ENCODE peak calls at places on chromosome 17, in ten cellular contexts. M, O, P, N, H, Y, W, B, V and X are unnamed samples.

GRCh38 chr17:69428252-69428980 is 13.9 kb downstream of the MAP2K6 start:
- DNase-seq in M (no peak), Y (no peak), H (peak), B (no peak), W (no peak), N (no peak), P (no peak), O (no peak), V (no peak), X (no peak)

GRCh38 chr17:77306048-77306789 is 165.4 kb downstream of the SEC14L1 start:
- DNase-seq in B (no peak), H (no peak), N (no peak), O (no peak), Y (no peak), W (no peak), M (no peak), P (no peak), V (no peak), X (no peak)

GRCh38 chr17:30905742-30906100 is 317 bp downstream of the TEFM start:
- DNase-seq in P (no peak), Y (no peak), H (no peak), O (peak), M (no peak), N (no peak), W (no peak), V (no peak), B (no peak), X (no peak)

GRCh38 chr17:71409712-71410111 is 711.1 kb upstream of the SOX9 start:
- DNase-seq in H (no peak), P (no peak), O (no peak), W (no peak), V (no peak), M (no peak), B (no peak), Y (no peak), N (peak), X (peak)

GRCh38 chr17:59406808-59407381 is 75.4 kb downstream of the YPEL2 start:
- DNase-seq in O (no peak), M (no peak), B (no peak), P (peak), W (no peak), Y (no peak), N (peak), V (no peak), H (no peak), X (no peak)

GRCh38 chr17:47423406-47424295 is 99.9 kb downstream of the EFCAB13 start:
- DNase-seq in W (peak), B (no peak), O (no peak), Y (no peak), P (no peak), V (peak), N (no peak), H (no peak), M (peak), X (no peak)

GRCh38 chr17:14464741-14465140 is 163.9 kb downstream of the HS3ST3B1 start:
- DNase-seq in W (no peak), H (no peak), O (no peak), M (peak), N (peak), V (no peak), P (no peak), B (no peak), Y (no peak), X (no peak)

GRCh38 chr17:79706931-79707382 is 23.8 kb upstream of the ENPP7 start:
- DNase-seq in B (no peak), V (no peak), N (no peak), W (peak), O (no peak), P (peak), M (no peak), H (no peak), Y (no peak), X (no peak)

GRCh38 chr17:78892936-78893379 is 10.0 kb downstream of the CEP295NL start:
- DNase-seq in N (no peak), W (no peak), O (no peak), Y (no peak), B (no peak), H (no peak), P (no peak), M (no peak), V (no peak), X (no peak)

GRCh38 chr17:79034931-79035485 is 11.0 kb downstream of the C1QTNF1 start:
- DNase-seq in M (no peak), H (no peak), V (no peak), O (no peak), Y (no peak), P (no peak), W (peak), B (no peak), N (no peak), X (no peak)

DNA sequence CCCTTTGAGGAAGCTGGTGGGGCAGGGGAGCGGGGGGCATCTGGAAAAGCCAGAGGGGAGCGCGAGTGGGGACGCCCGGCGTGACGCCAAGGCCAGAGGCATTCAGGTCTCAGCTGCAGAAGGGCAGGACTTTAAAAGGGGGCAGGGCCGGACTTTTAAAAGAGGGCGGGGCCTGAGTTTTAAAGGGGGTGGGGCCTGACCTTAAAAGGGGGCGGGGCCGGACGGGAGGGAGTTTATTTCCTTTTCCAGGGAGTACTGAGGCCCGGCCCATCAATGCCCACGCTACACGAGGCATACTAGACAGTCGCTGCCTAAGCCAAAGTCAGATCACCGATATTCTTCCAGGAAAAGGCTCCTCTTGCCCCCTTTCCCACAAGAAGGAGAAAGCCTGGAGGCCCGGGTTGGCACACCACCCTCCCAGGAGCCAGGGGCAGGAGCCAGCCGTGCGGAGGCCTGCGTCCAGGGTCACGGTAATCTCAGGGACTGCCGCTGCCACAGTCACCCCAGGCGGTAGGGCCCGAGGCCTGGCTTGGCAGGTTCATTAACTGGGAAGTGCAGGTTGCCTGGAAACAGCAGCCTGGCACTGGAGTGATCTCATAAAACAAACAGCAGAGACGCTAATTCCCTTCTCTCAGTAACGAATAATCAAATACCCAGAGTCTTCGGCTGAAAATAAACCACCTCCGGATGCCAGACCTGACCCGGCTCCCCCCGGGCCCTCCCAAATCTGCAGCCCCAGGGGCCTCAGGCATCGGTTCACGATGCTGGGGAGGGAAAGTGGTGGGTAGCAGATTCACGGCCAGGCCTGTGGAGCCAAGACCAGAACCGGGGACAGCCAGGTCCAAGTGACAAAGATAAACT is 90.7 kb downstream of the TIMM22 start:
- DNase-seq in Y (no peak), H (no peak), W (peak), N (no peak), M (peak), V (peak), O (no peak), B (peak), P (peak), X (peak)
- TF ChIP-seq POLR2A in Y (no peak), H (no peak), W (no peak), N (no peak), M (peak), V (no peak), O (no peak), B (no peak), P (no peak), X (no peak)

DNA sequence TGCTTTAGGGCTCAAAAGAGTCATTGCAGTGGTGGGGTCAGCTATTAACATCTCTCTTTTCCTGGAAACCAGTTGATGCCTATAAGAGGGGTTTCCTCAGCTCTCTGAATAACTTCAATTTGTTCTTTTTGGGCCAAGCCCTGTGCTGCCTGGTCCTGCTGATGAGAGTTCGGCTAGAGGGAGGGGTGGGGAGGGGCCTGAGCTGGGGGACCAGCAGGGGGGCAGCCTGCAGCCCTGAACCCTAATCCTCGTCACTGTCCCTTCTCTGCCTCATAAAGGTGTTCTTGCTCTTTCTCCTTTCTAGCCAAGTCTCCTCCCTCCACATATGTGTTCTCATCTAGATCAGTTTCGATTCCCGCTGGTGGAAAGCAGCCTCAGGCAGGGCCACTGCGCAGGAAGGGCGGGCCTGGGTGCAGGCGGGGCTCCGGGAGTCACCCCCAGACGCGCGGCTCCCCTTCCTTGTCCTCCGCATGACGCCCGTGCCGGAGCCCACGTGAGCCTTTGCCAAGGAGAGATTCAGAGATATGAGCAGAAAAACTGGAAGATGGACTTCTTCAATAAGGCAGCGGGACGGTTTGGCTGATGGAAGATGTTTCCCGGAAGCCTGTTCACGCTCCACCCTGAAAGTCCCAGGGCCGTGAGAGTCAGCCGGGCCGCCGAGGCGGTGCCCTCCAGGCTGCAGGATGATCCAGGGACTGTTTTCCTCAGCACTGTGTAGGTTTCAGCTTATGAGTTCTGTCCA is 15.0 kb upstream of the RHOT1 start:
- DNase-seq in O (no peak), Y (peak), W (peak), P (peak), H (peak), N (peak), B (peak), V (peak), M (peak), X (peak)
- TF ChIP-seq POLR2A in O (no peak), Y (peak), W (no peak), P (peak), H (no peak), N (no peak), B (no peak), V (no peak), M (peak), X (peak)

DNA sequence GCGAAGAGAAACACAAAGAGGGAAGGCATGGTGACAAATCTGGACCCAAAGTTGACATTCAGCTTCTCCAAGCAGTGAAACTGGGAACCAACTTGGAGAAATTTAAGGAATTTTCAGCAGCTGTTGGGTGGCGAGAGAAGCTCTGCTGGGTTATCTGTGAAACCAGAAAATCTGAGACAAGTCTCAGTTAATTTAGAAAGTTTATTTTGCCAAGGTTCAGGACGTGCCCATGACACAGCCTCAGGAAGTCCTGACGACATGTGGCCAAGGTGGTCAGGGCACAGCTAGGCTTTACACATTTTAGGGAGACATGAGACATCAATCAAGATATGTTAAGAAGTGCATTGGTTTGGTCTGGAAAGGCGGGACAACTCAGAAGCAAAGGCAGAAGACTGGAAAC is 11.2 kb upstream of the CD300LF start:
- DNase-seq in N (no peak), B (no peak), W (no peak), O (no peak), P (no peak), H (no peak), V (no peak), M (no peak), Y (no peak), X (no peak)
- TF ChIP-seq POLR2A in N (no peak), B (no peak), W (no peak), O (no peak), P (no peak), H (no peak), V (no peak), M (no peak), Y (no peak), X (no peak)

GRCh38 chr17:16944334-16945140 is 27.4 kb downstream of the TNFRSF13B start:
- DNase-seq in Y (no peak), H (no peak), W (peak), N (no peak), V (peak), P (no peak), B (no peak), O (no peak), M (no peak), X (no peak)

GRCh38 chr17:16943032-16943352 is 28.9 kb downstream of the TNFRSF13B start:
- DNase-seq in M (no peak), O (no peak), B (no peak), P (no peak), N (no peak), W (peak), H (no peak), Y (no peak), V (peak), X (no peak)

GRCh38 chr17:16945513-16946201 is 26.3 kb downstream of the TNFRSF13B start:
- DNase-seq in Y (no peak), M (no peak), H (no peak), W (peak), N (no peak), B (no peak), V (peak), P (no peak), O (peak), X (no peak)

GRCh38 chr17:16943541-16944333 is 28.2 kb downstream of the TNFRSF13B start:
- DNase-seq in V (peak), B (no peak), M (no peak), N (no peak), O (no peak), Y (no peak), H (no peak), W (peak), P (no peak), X (no peak)

GRCh38 chr17:16945141-16945493 is 26.8 kb downstream of the TNFRSF13B start:
- DNase-seq in P (no peak), V (no peak), H (no peak), O (no peak), W (peak), N (no peak), B (no peak), Y (no peak), M (no peak), X (no peak)
- TF ChIP-seq POLR2A in P (no peak), V (no peak), H (no peak), O (no peak), W (no peak), N (no peak), B (no peak), Y (no peak), M (no peak), X (no peak)

GRCh38 chr17:76102944-76103273 is 678 bp downstream of the EXOC7 start:
- DNase-seq in Y (no peak), N (no peak), B (no peak), V (no peak), W (no peak), O (no peak), M (peak), H (no peak), P (no peak), X (no peak)

GRCh38 chr17:76104140-76104895 is 731 bp upstream of the EXOC7 start:
- DNase-seq in P (no peak), B (no peak), O (no peak), W (peak), Y (no peak), N (no peak), M (no peak), H (no peak), V (no peak), X (no peak)

GRCh38 chr17:76107507-76107906 is 3.9 kb upstream of the EXOC7 start:
- DNase-seq in H (no peak), Y (no peak), W (no peak), N (no peak), B (no peak), M (no peak), O (peak), V (no peak), P (no peak), X (no peak)

GRCh38 chr17:76104896-76105231 is 1.3 kb upstream of the EXOC7 start:
- DNase-seq in V (no peak), M (no peak), Y (no peak), O (no peak), H (no peak), P (no peak), N (no peak), B (no peak), W (no peak), X (no peak)

DNA sequence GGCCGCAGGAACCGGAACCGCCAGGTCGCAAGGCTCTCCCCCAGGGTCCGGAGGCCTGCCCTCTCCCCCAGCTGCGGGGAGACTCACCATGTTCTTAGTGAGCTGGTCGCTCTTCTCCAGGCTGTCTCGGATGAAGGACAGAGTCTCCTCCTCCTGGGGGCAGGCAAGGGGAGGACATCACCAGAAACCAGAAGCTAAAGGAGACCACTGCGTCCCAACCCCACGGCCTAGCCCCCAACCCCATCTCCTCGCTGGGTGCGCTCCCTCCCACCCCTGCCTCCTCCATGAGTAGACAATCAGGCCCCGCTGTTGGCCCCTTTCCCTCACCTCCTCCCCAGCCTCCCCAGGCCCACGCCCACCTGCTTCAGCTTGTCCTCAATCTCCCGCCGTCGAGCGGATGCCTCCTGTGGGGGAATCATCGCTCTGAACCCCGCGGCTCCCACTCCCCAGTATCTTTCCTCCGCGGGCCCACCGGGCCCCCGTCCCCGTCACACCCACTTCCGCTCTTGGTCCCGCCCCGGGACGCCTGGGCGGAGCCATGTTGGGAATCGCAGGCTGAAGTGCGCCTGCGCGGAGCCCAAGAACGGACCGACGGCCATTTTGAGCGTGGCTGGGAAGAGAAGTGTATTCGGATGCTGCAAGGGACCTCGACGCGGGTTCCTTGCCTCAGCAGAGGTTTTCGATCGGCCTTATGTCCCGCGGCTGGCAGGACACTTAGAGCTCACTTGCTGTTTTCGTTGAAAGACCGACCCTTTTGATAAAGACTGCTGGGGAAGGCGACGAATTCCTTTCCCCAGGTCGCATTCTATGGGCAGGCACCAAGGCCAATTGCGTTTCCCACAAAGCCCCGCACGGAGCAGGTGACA is at the start of gene EXOC7:
- DNase-seq in M (peak), B (peak), Y (peak), N (peak), P (peak), W (peak), O (peak), H (peak), V (peak), X (peak)
- TF ChIP-seq POLR2A in M (peak), B (no peak), Y (no peak), N (peak), P (peak), W (no peak), O (peak), H (no peak), V (no peak), X (peak)

GRCh38 chr17:55343114-55343513 is 78.4 kb downstream of the HLF start:
- DNase-seq in N (no peak), H (no peak), V (no peak), O (no peak), P (no peak), M (no peak), W (no peak), Y (no peak), B (no peak), X (no peak)

GRCh38 chr17:55343900-55344513 is 77.6 kb downstream of the MMD start:
- DNase-seq in O (no peak), M (no peak), P (no peak), H (no peak), Y (no peak), W (no peak), V (no peak), N (no peak), B (no peak), X (no peak)

GRCh38 chr17:55344514-55344997 is 77.1 kb downstream of the MMD start:
- DNase-seq in O (no peak), H (no peak), M (no peak), N (no peak), P (no peak), Y (no peak), B (no peak), V (no peak), W (no peak), X (no peak)

GRCh38 chr17:55346658-55347057 is 75.0 kb downstream of the MMD start:
- DNase-seq in V (no peak), W (no peak), M (no peak), P (no peak), B (no peak), O (no peak), H (no peak), N (no peak), Y (no peak), X (no peak)

GRCh38 chr17:55345132-55345531 is 76.5 kb downstream of the MMD start:
- DNase-seq in N (no peak), B (no peak), Y (no peak), M (no peak), W (no peak), P (no peak), V (no peak), H (no peak), O (no peak), X (no peak)
- TF ChIP-seq POLR2A in N (no peak), B (no peak), Y (no peak), M (no peak), W (no peak), P (no peak), V (no peak), H (no peak), O (no peak), X (no peak)

GRCh38 chr17:49707608-49708514 is at the start of gene SLC35B1:
- DNase-seq in V (peak), Y (peak), N (peak), B (peak), M (peak), O (peak), P (peak), W (peak), H (peak), X (peak)
- TF ChIP-seq POLR2A in V (no peak), Y (peak), N (peak), B (no peak), M (no peak), O (no peak), P (peak), W (peak), H (no peak), X (peak)

DNA sequence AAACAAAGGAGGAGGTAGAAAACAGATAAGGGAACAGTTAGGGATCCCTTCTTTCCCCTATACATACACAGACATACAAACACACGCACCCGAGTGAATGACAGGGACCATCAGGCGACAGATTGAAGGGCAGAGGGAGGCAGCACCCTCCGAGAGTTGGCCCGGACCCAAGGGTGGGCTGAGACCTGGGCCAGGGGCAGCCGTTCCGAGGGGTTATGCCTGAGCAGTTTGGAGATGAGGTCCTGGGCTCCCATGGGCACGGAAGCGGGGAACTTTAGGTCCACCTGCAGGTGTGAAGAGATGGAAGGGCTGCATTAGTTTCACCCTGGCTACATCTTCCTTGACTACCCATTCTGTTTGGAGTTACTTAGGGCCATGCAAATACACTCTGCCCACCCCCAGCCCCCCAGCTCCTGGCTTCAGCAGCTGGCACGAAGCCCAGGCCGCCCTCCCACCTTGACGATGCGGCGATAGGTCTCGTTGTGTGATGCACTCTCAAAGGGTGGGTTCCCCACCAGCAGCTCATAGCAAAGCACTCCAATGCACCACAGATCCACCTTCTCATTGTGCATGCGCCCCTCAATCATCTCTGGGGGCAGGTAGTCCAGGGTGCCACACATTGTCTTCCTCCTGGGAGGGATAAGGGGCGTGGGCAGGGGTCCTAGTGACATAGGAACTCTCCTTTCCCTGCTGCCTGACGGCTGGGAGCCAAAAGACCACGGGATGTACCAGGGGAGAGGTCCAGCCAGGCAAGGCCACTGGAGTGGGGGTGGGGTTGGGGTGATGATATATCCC is 5.4 kb downstream of the AURKB start:
- DNase-seq in N (no peak), Y (no peak), M (no peak), P (no peak), V (no peak), H (no peak), W (no peak), B (no peak), O (no peak), X (no peak)
- TF ChIP-seq POLR2A in N (no peak), Y (no peak), M (no peak), P (no peak), V (no peak), H (no peak), W (no peak), B (no peak), O (no peak), X (no peak)